ENCODE peak calls at places on chromosomes 16 and 17, in nine cellular contexts. Y, H, I, D, K, P, A, T and X are unnamed samples.

GRCh38 chr16:66483689-66484452 is 56.8 kb downstream of the BEAN1 start:
- DNase-seq in Y (peak), H (peak), I (peak), D (peak), K (peak), P (peak), A (no peak), T (peak), X (peak)

GRCh38 chr16:1723450-1724147 is 17.6 kb downstream of the MAPK8IP3 start:
- DNase-seq in Y (no peak), H (no peak), I (peak), D (peak), K (peak), P (peak), A (no peak), T (peak), X (peak)

GRCh38 chr17:35944151-35944550 is 638 bp upstream of the LYZL6 start:
- DNase-seq in Y (no peak), H (no peak), I (no peak), D (no peak), K (no peak), P (no peak), A (no peak), T (no peak), X (no peak)

GRCh38 chr16:28846080-28846932 is at the start of gene TUFM:
- DNase-seq in Y (peak), H (peak), I (peak), D (peak), K (peak), P (peak), A (peak), T (peak), X (peak)

GRCh38 chr17:40319651-40320550 is 10.9 kb downstream of the RARA start:
- DNase-seq in Y (peak), H (no peak), I (peak), D (peak), K (no peak), P (no peak), A (no peak), T (no peak), X (no peak)

GRCh38 chr17:252456-252855 is 71.0 kb upstream of the DOC2B start:
- DNase-seq in Y (no peak), H (no peak), I (no peak), D (no peak), K (no peak), P (no peak), A (no peak), T (no peak), X (no peak)

GRCh38 chr17:69093279-69093789 is 32.6 kb upstream of the ABCA9 start:
- DNase-seq in Y (no peak), H (no peak), I (no peak), D (no peak), K (no peak), P (no peak), A (no peak), T (peak), X (no peak)

GRCh38 chr17:80118601-80119270 is 17.4 kb downstream of the GAA start:
- DNase-seq in Y (no peak), H (no peak), I (no peak), D (no peak), K (no peak), P (no peak), A (no peak), T (no peak), X (no peak)

GRCh38 chr17:67007266-67007665 is 37.1 kb upstream of the CACNG1 start:
- DNase-seq in Y (no peak), H (no peak), I (no peak), D (no peak), K (no peak), P (no peak), A (no peak), T (no peak), X (no peak)

GRCh38 chr17:11369570-11369969 is 128.6 kb downstream of the SHISA6 start:
- DNase-seq in Y (no peak), H (no peak), I (no peak), D (no peak), K (no peak), P (no peak), A (no peak), T (no peak), X (no peak)

GRCh38 chr16:1771072-1771863 is at the start of gene NME3:
- DNase-seq in Y (peak), H (peak), I (peak), D (peak), K (peak), P (no peak), A (no peak), T (peak), X (peak)